ENCODE peak calls at places on chromosome 18, in six cellular contexts. Q, E, U, X, G and M are unnamed samples.

GRCh38 chr18:58158008-58158407 is 114.0 kb downstream of the NEDD4L start:
- DNase-seq in X (no peak), Q (no peak), E (no peak), U (no peak), G (no peak), M (no peak)

GRCh38 chr18:53153281-53153680 is 813.3 kb downstream of the DCC start:
- DNase-seq in G (no peak), U (peak), E (no peak), X (no peak), Q (peak), M (no peak)

GRCh38 chr18:57397440-57397839 is 37.7 kb upstream of the ONECUT2 start:
- DNase-seq in Q (no peak), X (no peak), G (no peak), U (no peak), E (no peak), M (peak)

GRCh38 chr18:72360628-72361027 is 183.5 kb downstream of the CBLN2 start:
- DNase-seq in E (no peak), G (no peak), X (no peak), Q (no peak), U (no peak), M (no peak)

GRCh38 chr18:57437433-57437781 is 2.2 kb downstream of the ONECUT2 start:
- DNase-seq in E (no peak), U (no peak), G (no peak), Q (no peak), X (no peak), M (no peak)

GRCh38 chr18:49031511-49032188 is 80.9 kb upstream of the SMAD7 start:
- DNase-seq in E (no peak), G (no peak), Q (no peak), X (no peak), U (no peak), M (no peak)

GRCh38 chr18:38752430-38752829 is 1186.8 kb upstream of the CELF4 start:
- DNase-seq in U (no peak), X (no peak), E (no peak), G (no peak), Q (no peak), M (no peak)

GRCh38 chr18:5500158-5500939 is 43.4 kb downstream of the EPB41L3 start:
- DNase-seq in Q (no peak), E (no peak), U (no peak), X (no peak), G (no peak), M (no peak)

GRCh38 chr18:74896390-74896991 is 298.8 kb downstream of the ZNF407 start:
- DNase-seq in G (no peak), X (no peak), E (peak), U (peak), Q (peak), M (peak)

GRCh38 chr18:26863921-26864497 is 1.5 kb downstream of the AQP4 start:
- DNase-seq in U (no peak), Q (no peak), G (no peak), E (no peak), X (no peak), M (no peak)

GRCh38 chr18:26487437-26487836 is 60.9 kb downstream of the KCTD1 start:
- DNase-seq in G (no peak), Q (peak), E (no peak), U (no peak), X (no peak), M (no peak)

GRCh38 chr18:9803698-9804516 is 81.9 kb upstream of the TXNDC2 start:
- DNase-seq in E (peak), X (no peak), U (peak), Q (no peak), G (no peak), M (no peak)
- H3K4me3 ChIP-seq in E (no peak), X (no peak), U (no peak), Q (no peak), G (no peak), M (no peak)

DNA sequence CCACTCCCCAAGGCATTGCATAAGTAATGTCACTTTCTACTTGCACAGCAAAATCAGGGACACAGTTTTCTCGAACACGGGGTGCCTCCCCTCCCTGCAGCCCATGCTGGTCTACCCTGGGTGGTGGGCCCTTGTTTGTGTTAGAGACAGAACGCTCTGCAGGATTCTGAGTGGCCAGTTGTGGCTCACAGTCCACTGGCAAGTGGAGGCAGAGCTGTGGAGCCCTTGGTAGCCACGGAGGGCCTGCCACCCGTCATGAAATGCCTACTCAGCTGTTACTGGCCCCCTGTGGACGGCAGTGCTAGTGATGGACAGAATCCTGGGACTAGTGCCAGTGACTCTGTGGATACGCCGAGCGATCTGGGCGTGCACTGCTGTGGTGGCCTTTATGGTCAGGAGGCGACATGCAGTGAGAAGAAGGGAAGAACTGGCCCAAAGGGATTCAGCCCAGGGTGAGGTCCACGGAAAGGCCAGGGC is 54.0 kb upstream of the TXNDC2 start:
- DNase-seq in E (no peak), X (no peak), Q (no peak), U (no peak), G (no peak), M (no peak)
- TF ChIP-seq CTCF in E (no peak), X (no peak), Q (no peak), U (no peak), G (no peak), M (no peak)

DNA sequence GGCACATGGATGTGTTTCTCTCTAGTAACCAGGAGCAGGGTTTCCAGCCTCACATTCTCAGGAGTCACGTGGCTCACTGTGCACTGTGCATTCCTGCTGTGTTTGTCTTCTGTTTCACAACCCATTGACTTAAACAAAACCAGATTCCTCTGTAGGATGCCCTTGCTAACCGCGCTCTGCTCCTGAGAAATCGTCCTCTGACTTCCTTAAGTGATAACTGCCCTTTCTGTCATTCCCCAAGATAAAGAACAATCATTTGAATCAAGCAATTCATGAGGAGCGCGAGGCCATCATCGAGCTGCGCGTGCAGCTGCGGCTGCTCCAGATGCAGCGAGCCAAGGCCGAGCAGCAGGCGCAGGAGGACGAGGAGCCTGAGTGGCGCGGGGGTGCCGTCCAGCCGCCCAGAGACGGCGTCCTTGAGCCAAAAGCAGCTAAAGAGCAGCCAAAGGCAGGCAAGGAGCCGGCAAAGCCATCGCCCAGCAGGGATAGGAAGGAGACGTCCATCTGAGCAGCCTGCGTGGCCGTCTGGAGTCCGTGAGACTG is 60.2 kb downstream of the RALBP1 start:
- DNase-seq in Q (peak), X (no peak), E (no peak), U (no peak), G (no peak), M (peak)
- H3K4me3 ChIP-seq in Q (no peak), X (no peak), E (no peak), U (no peak), G (no peak), M (no peak)

GRCh38 chr18:64017870-64018269 is 48.0 kb downstream of the SERPINB8 start:
- DNase-seq in Q (peak), G (no peak), E (peak), X (no peak), U (peak), M (peak)
- TF ChIP-seq CTCF in Q (peak), G (peak), E (peak), X (peak), U (peak), M (peak)

GRCh38 chr18:67634631-67635338 is 118.3 kb upstream of the DSEL start:
- DNase-seq in E (no peak), X (no peak), Q (no peak), U (peak), G (no peak), M (no peak)
- H3K4me3 ChIP-seq in E (no peak), X (no peak), Q (no peak), U (no peak), G (no peak), M (no peak)

GRCh38 chr18:7164610-7165009 is 47.0 kb upstream of the LAMA1 start:
- DNase-seq in G (no peak), E (peak), X (no peak), U (no peak), Q (peak), M (no peak)
- TF ChIP-seq CTCF in G (peak), E (peak), X (peak), U (peak), Q (peak), M (peak)

GRCh38 chr18:3216987-3217386 is 2.8 kb downstream of the MYOM1 start:
- DNase-seq in G (no peak), U (no peak), X (no peak), E (no peak), Q (no peak), M (no peak)

GRCh38 chr18:3213231-3214059 is 6.3 kb downstream of the MYOM1 start:
- DNase-seq in G (no peak), Q (peak), X (no peak), U (no peak), E (peak), M (peak)

GRCh38 chr18:3212636-3213035 is 7.1 kb downstream of the MYOM1 start:
- DNase-seq in E (no peak), Q (no peak), X (no peak), U (no peak), G (no peak), M (no peak)

GRCh38 chr18:3217930-3218647 is 1.7 kb downstream of the MYOM1 start:
- DNase-seq in G (no peak), E (no peak), Q (peak), U (peak), X (no peak), M (no peak)

DNA sequence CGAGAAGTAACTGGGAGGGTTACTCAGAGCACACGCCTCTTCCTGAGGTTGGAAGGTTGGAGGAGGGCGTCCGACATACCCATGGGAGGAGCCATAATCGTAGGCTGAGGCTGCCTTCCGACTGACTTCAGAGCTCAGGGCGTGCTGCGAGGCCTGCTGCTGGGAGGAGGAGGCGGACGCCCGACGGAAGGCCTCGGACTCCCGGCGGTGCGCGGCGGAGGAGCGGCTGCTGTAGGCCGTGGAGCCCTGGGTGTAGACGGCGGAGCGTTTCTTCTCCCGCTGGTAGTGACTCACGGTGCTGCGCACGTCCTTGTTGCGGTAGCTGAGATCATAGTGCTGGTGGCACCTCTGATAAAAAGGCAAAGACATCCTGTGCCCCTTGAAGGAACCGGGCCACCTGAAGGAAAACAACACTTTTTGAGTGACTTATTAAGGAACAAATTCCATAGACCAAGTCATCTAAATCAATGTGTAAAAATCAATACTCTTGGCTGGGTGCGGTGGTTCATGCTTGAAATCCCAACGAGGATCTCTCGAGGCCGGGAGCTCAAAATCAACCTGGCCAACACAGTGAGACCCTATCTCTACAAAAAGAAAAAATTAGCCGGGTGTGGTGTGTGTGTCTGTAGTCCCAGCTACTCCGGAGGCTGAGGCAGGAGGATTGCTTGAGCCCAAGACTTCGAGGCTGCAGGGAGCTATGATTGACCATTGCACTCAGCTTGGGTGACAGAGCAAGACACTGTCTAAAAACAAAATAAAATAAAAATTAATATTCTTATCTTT is 4.7 kb downstream of the MYOM1 start:
- DNase-seq in U (no peak), G (no peak), Q (no peak), E (no peak), X (no peak), M (no peak)
- H3K4me3 ChIP-seq in U (no peak), G (no peak), Q (no peak), E (no peak), X (no peak), M (no peak)

DNA sequence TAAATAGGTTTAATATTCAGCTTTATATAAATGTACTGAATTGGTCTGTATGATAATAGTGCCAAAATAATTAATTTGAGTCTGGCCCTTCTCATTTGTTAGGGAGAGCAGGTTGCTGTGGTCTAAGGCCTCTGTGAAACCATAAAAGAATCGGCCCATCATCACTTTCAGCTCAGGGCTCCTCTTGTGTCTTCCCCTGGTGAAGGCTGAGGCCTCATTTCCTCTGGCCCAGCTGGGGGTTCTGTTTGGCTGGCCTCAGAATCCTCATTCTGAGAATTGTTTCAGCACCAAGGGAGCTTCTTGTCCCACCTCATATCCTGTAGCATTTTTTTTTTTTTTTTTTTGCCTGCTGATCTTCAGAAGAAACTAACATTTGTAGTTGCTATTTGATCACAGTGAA is 330.6 kb downstream of the TXNL1 start:
- DNase-seq in U (no peak), X (no peak), Q (no peak), E (peak), G (no peak), M (peak)
- TF ChIP-seq CTCF in U (no peak), X (no peak), Q (no peak), E (no peak), G (no peak), M (no peak)

GRCh38 chr18:12253517-12254136 is 534 bp upstream of the CIDEA start:
- DNase-seq in U (peak), X (no peak), Q (no peak), E (no peak), G (no peak), M (no peak)
- H3K4me3 ChIP-seq in U (peak), X (peak), Q (peak), E (no peak), G (peak), M (peak)

DNA sequence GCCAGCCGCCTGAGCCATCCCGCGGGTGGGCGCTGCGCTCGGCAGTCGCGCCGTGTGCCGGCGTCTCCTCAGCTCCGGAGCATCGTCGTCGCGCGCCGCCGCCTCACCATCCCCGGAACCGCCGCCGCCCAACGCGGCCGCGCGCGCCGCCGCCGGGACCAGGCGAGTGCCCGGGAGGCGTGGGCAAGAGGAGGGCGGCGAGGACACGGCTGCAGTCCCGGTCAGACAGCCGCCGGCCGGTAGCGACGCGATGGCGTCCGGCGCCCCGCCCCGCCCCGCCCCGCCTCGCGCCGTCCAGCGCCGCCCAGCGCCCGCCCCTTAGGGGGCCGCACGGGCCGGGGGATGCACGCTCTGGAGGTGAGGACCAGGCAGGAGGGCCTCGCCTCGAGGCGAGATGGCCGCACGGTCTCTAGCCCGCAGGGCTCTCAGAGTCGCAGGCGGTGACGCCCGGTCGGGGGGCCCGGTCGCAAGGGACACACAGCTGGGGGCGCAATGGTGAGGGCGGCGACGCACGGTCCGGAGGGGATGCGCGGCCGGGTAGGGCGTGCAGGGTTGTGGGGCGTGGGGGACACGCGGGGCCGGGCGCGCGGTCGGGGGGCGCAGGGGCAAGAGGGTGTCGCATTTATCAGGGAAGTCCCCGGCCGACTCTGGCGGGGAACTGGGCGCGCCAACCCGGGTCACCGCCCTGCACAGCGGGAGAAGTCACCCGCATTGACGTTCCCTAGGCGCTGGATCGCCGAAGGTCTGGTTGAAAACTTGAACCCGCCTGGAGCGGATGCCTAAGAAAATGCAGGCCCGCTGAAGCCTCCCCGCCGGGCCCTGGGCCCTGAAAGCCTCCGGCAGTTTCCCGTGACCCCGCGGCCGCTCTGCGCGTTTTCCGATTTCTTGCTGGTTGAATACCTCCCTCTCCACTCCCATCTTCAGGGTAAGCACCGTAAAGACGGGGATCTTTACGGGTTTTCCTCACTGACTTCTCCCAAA is at the start of gene SPIRE1:
- DNase-seq in E (peak), X (peak), Q (peak), U (peak), G (peak), M (peak)
- TF ChIP-seq CTCF in E (no peak), X (no peak), Q (no peak), U (no peak), G (no peak), M (no peak)